ENCODE peak calls at places on chromosomes 6 and 20, in five cellular contexts. X is prostate gland, R is HCT116, A is H1, N is K562. E is an unnamed sample. For H3K27me3, the result is how much of the 10 kb centered on the place peaks cover.

GRCh38 chr6:136820541-136820940 is 1.9 kb upstream of the PEX7 start:
- DNase-seq in X (no peak), N (no peak), R (no peak), A (no peak), E (no peak)

GRCh38 chr6:31430449-31430848 is 27.1 kb downstream of the MICA start:
- DNase-seq in A (no peak), X (no peak), R (no peak), N (no peak), E (no peak)

GRCh38 chr6:119484598-119484997 is 135.0 kb upstream of the MAN1A1 start:
- DNase-seq in R (peak), A (no peak), X (peak), N (no peak), E (no peak)

GRCh38 chr20:8829232-8829631 is 239.7 kb upstream of the PLCB4 start:
- DNase-seq in R (no peak), N (peak), X (no peak), A (no peak), E (no peak)

GRCh38 chr6:107458687-107459282 is 579 bp downstream of the PDSS2 start:
- DNase-seq in A (no peak), X (peak), R (no peak), N (no peak), E (no peak)

GRCh38 chr6:15626160-15626559 is 36.7 kb downstream of the DTNBP1 start:
- DNase-seq in R (no peak), X (no peak), N (no peak), A (no peak), E (no peak)

GRCh38 chr20:12180107-12180661 is 262.5 kb downstream of the BTBD3 start:
- DNase-seq in X (no peak), N (no peak), R (no peak), A (no peak), E (no peak)

GRCh38 chr20:5067877-5068276 is 51.9 kb downstream of the PCNA start:
- DNase-seq in A (no peak), X (no peak), R (no peak), N (no peak), E (no peak)

GRCh38 chr6:157596886-157597285 is 215.9 kb downstream of the ZDHHC14 start:
- DNase-seq in R (no peak), X (peak), A (no peak), N (no peak), E (no peak)

GRCh38 chr6:148743476-148743875 is 3.4 kb upstream of the UST start:
- DNase-seq in R (no peak), N (no peak), A (no peak), X (no peak), E (no peak)

GRCh38 chr6:130602151-130602770 is 224.9 kb upstream of the SMLR1 start:
- DNase-seq in X (no peak), N (no peak), A (no peak), R (peak), E (no peak)

GRCh38 chr20:14617123-14617522 is 279.7 kb upstream of the FLRT3 start:
- DNase-seq in R (no peak), A (no peak), X (no peak), N (no peak), E (no peak)

GRCh38 chr6:63272397-63272796 is 47.4 kb downstream of the LGSN start:
- DNase-seq in R (peak), A (no peak), N (peak), X (no peak), E (no peak)

GRCh38 chr6:169723200-169723909 is 945 bp downstream of the PHF10 start:
- DNase-seq in N (peak), R (no peak), X (peak), A (peak), E (peak)

GRCh38 chr6:125201961-125202729 is 48.6 kb downstream of the TPD52L1 start:
- DNase-seq in R (peak), X (peak), N (peak), A (no peak), E (no peak)

GRCh38 chr6:70163795-70164194 is 139.1 kb downstream of the COL9A1 start:
- DNase-seq in A (no peak), X (no peak), R (no peak), N (peak), E (no peak)

GRCh38 chr6:136762022-136762975 is 30.0 kb downstream of the MAP3K5 start:
- DNase-seq in R (no peak), N (no peak), X (no peak), A (no peak), E (no peak)

GRCh38 chr6:160931378-160932343 is 59.9 kb upstream of the MAP3K4 start:
- DNase-seq in X (no peak), A (no peak), N (no peak), R (no peak), E (no peak)

GRCh38 chr6:170449835-170450753 is 103.0 kb downstream of the PSMB1 start:
- DNase-seq in N (no peak), R (no peak), X (no peak), A (no peak), E (no peak)

DNA sequence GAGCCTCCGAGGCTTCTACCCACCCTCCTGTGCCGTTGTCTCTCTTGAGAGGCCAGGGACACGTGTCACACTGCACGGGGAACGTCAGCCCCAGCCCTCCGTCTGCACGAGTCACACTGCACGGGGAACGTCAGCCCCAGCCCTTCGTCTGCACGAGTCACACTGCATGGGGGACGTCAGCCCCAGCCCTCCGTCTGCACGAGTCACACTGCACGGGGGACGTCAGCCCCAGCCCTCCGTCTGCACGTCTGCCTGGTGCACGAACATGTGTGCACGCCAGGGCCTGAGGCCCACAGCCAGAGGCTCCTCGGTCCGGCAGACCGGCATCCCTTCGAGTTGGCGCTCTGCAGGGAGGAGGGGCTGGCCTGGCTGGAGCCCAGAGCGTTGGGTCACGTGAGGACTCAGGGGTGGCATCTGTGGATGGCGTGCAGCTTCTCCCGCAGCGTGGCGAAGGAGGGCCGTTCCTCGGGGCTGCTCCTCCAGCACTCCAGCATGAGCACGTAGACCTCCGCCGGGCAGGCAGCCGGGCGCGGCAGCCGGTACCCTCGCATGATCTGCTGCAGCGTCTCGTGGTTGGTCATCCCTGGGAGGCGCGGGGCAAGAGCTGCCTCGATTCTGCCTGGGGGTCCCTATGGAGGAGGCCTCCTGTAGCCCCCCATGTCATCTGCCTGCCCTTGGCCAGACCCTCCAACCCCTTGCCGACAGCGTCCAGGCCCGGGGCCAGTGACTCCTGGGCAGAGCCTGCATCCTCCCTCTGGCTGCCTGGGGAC is 3.4 kb upstream of the PTK6 start:
- DNase-seq in N (no peak), A (no peak), X (no peak), R (no peak), E (no peak)
- TF ChIP-seq CTCF in N (no peak), A (no peak), X (no peak), R (no peak), E (no peak)

GRCh38 chr6:165807249-165807951 is 144.4 kb upstream of the PDE10A start:
- DNase-seq in N (no peak), R (no peak), A (no peak), X (no peak), E (no peak)

GRCh38 chr6:165804331-165805066 is 141.5 kb upstream of the PDE10A start:
- DNase-seq in A (peak), X (no peak), N (no peak), R (no peak), E (no peak)

GRCh38 chr6:165805604-165806003 is 142.6 kb upstream of the PDE10A start:
- DNase-seq in X (no peak), A (peak), R (no peak), N (no peak), E (no peak)

GRCh38 chr6:165805067-165805525 is 142.1 kb upstream of the PDE10A start:
- DNase-seq in X (no peak), N (no peak), R (no peak), A (peak), E (no peak)

DNA sequence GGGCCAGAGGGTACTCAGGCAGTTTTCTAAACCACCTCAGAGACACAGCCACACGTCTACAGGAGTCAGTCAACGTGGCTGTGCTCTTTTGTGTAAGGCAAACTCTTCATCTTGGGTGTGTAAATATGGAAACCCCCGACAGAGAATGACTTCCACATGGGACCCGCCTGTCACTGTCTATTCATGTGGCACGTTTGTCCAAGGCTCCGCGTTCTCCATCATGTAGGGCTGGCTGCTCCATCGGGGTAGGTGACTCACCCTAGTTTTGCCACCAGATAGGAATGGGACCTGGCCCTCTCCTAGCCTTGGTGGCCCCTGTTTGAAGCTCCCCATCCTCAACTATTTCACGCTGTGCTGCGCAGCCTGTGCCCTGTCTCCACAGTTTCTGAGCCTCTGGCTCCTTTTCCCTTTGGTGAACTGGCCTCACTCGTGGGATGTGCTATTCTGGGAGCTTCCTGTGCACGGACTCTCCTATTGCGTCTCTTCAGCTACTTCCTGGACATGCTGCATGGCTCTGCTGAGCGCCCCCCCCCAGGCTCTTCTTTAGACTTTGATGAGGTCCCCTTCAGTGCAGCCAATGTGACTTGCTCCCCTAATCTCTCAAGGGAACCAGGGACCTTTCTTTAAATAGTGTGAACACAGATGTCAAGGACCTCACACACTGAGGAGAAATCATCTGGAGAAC is 143.2 kb upstream of the PDE10A start:
- DNase-seq in R (no peak), A (no peak), N (no peak), X (no peak), E (no peak)
- TF ChIP-seq POLR2AphosphoS5 in R (no peak), A (no peak), N (no peak), X (no peak), E (no peak)

DNA sequence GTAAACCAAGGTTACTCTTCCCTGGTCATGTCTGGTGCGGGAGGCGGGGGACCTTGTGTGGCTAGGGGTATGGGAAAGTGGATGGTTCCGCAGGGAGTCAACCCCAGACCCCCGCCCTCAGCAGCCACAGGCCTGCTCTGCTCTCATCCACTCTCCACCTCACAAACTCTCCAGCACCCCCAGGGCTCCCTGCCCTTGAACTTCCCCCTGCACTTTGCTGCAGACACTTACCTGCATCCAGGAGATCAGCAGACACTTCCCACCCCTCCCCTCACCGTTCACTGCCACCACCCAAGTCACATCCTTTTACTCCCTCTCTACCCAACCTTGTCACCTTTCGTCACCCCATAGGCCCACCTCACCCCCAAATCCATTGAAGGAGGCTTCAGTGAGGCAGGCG is 3.9 kb upstream of the RAET1L start:
- DNase-seq in N (no peak), R (no peak), X (no peak), A (no peak), E (no peak)
- H3K27me3 ChIP-seq in N (half or more), R (under half), X (under half), A (under half), E (under half)

GRCh38 chr20:53020834-53021233 is 48.7 kb downstream of the TSHZ2 start:
- DNase-seq in A (no peak), R (no peak), N (no peak), X (no peak), E (no peak)
- TF ChIP-seq CTCF in A (no peak), R (no peak), N (peak), X (no peak), E (no peak)

GRCh38 chr6:34246563-34247391 is 2.0 kb downstream of the SMIM29 start:
- DNase-seq in A (peak), R (no peak), X (no peak), N (peak), E (no peak)

GRCh38 chr6:34247481-34248197 is 1.2 kb downstream of the SMIM29 start:
- DNase-seq in X (no peak), A (peak), R (no peak), N (peak), E (no peak)

GRCh38 chr6:34249469-34250370 is 914 bp upstream of the SMIM29 start:
- DNase-seq in N (no peak), R (no peak), X (no peak), A (no peak), E (no peak)

GRCh38 chr6:34248198-34248726 is 544 bp downstream of the SMIM29 start:
- DNase-seq in N (peak), A (peak), X (no peak), R (no peak), E (peak)

GRCh38 chr6:34248727-34249468 is at the start of gene SMIM29:
- DNase-seq in X (peak), R (peak), N (peak), A (peak), E (peak)
- TF ChIP-seq POLR2AphosphoS5 in X (peak), R (peak), N (no peak), A (no peak), E (peak)

GRCh38 chr6:11043552-11043960 is 549 bp downstream of the ELOVL2 start:
- DNase-seq in A (peak), N (peak), X (no peak), R (no peak), E (no peak)

GRCh38 chr6:11044712-11045167 is 635 bp upstream of the ELOVL2 start:
- DNase-seq in A (no peak), X (no peak), N (no peak), R (no peak), E (no peak)

GRCh38 chr6:11042750-11043551 is 1.2 kb downstream of the ELOVL2 start:
- DNase-seq in R (no peak), A (no peak), N (no peak), X (no peak), E (no peak)

GRCh38 chr6:11042025-11042749 is 1.9 kb downstream of the ELOVL2 start:
- DNase-seq in X (no peak), N (no peak), A (no peak), R (no peak), E (no peak)

GRCh38 chr6:11043961-11044711 is at the start of gene ELOVL2:
- DNase-seq in R (no peak), A (peak), N (peak), X (no peak), E (no peak)
- H3K27me3 ChIP-seq in R (under half), A (under half), N (under half), X (under half), E (under half)

DNA sequence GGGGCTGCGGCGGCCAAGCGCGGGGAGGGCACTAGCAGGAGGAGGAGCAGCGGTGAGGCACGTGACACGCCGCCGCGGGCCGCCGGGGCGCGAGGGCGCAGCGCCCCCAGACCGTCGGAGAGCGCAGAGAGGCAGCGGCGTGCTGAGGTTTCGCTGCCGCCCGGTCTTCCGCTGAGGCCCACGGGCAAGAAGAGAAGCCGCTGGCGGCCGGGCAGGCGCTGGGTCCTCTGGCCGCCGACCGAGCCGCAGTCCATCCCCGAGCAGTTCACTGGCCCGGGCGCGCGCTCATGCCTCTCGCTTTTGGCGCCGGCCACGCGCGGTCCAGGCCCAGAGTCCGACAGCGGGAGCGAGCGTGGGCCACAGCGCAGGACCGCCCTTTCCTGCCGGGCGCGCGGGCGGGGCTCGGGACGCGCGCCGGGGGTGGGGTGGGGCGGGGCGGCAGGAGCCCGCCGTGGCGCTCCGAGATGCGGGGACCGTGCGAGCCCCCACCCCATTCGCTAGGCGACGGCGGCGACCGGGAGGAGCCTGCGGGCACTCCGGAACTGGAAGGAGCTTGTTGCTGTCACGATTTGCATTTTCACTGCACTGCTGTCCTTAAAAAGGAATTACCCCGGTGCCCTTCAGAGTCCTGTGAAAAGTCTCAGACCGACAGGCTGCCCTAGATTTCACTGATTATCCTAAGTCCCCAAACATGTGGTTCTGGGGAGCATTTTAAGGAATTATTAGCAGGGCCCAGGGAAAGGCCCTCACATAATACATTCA is at the start of gene MCUR1:
- DNase-seq in R (peak), A (peak), N (peak), X (peak), E (peak)
- TF ChIP-seq CTCF in R (no peak), A (peak), N (peak), X (no peak), E (no peak)

DNA sequence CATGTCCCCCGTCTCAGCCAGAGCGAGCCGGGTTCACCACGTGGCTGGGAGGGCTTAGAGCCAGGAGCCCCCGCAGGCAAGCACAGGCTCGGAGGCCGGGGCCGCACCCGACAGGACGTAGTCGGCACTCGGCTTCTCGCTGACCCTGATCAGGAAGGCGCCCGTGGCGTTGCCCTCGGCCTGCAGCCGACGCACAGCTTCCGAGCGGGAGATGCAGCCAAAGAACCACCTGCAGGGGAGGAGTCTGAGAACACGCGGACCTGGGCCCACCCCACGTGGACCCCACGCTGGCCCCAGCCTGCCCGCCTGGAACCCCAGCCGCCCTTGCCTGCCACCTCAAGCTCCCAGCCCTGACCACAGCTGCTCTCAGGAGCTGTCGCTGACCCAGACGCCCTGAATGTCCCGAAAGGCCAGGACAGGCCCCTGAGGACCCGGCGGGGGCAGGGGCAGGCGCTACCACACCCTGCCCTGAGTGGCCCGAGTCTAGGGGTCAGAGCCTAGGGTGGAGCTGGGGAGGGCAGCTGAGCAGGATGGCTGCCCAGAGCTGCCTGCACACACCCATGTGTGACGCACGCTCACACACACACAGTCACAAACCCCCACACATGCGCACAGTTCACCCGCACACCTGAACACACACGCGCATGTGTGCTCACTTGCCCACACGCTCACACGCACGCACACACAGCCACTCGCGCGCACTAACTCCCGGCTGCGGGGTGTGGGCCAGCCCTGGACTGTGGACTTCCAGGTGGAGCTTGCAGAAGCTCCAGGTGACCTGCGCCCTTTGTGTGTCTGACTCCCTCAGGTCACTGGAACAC is 2.1 kb downstream of the PTK6 start:
- DNase-seq in R (no peak), A (no peak), X (no peak), N (no peak), E (no peak)
- TF ChIP-seq POLR2AphosphoS5 in R (no peak), A (no peak), X (no peak), N (no peak), E (no peak)

E was measured in breast epithelium.